ENCODE peak calls at places on chromosomes 2 and 18, in six cellular contexts. One of them, this sample, is unnamed.

GRCh38 chr2:199716807-199717586 is 134.0 kb downstream of the FTCDNL1 start:
- DNase-seq in esophagus squamous epithelium: no peak
- DNase-seq in pancreas: no peak
- DNase-seq in HL-60: no peak
- DNase-seq in thoracic aorta: no peak
- DNase-seq in brain microvascular endothelial cell: no peak
- DNase-seq in this sample: no peak

GRCh38 chr18:13268746-13269285 is 50.3 kb downstream of the LDLRAD4 start:
- DNase-seq in brain microvascular endothelial cell: no peak
- DNase-seq in HL-60: no peak
- DNase-seq in pancreas: no peak
- DNase-seq in thoracic aorta: no peak
- DNase-seq in esophagus squamous epithelium: no peak
- DNase-seq in this sample: no peak

GRCh38 chr2:231621051-231621879 is 28.6 kb downstream of the TEX44 start:
- DNase-seq in pancreas: no peak
- DNase-seq in HL-60: no peak
- DNase-seq in brain microvascular endothelial cell: no peak
- DNase-seq in esophagus squamous epithelium: no peak
- DNase-seq in thoracic aorta: no peak
- DNase-seq in this sample: no peak

GRCh38 chr2:44392338-44392943 is 30.7 kb downstream of the CAMKMT start:
- DNase-seq in thoracic aorta: no peak
- DNase-seq in esophagus squamous epithelium: no peak
- DNase-seq in pancreas: peak; percentile 29
- DNase-seq in brain microvascular endothelial cell: peak; percentile 49
- DNase-seq in HL-60: peak; percentile 6
- DNase-seq in this sample: no peak

GRCh38 chr2:43372386-43373081 is 146.1 kb upstream of the ZFP36L2 start:
- DNase-seq in esophagus squamous epithelium: no peak
- DNase-seq in thoracic aorta: no peak
- DNase-seq in HL-60: no peak
- DNase-seq in pancreas: no peak
- DNase-seq in brain microvascular endothelial cell: no peak
- DNase-seq in this sample: no peak

GRCh38 chr2:156005531-156005930 is 327.0 kb downstream of the NR4A2 start:
- DNase-seq in thoracic aorta: no peak
- DNase-seq in HL-60: no peak
- DNase-seq in esophagus squamous epithelium: no peak
- DNase-seq in pancreas: no peak
- DNase-seq in brain microvascular endothelial cell: no peak
- DNase-seq in this sample: no peak

GRCh38 chr2:233901367-233901766 is 15.8 kb upstream of the TRPM8 start:
- DNase-seq in brain microvascular endothelial cell: no peak
- DNase-seq in pancreas: no peak
- DNase-seq in esophagus squamous epithelium: no peak
- DNase-seq in HL-60: no peak
- DNase-seq in thoracic aorta: no peak
- DNase-seq in this sample: no peak

GRCh38 chr2:211407076-211407475 is 850.7 kb downstream of the CPS1 start:
- DNase-seq in brain microvascular endothelial cell: no peak
- DNase-seq in thoracic aorta: no peak
- DNase-seq in pancreas: no peak
- DNase-seq in esophagus squamous epithelium: no peak
- DNase-seq in HL-60: no peak
- DNase-seq in this sample: no peak

GRCh38 chr2:228602277-228602676 is 420.8 kb upstream of the SPHKAP start:
- DNase-seq in HL-60: no peak
- DNase-seq in brain microvascular endothelial cell: no peak
- DNase-seq in pancreas: no peak
- DNase-seq in esophagus squamous epithelium: no peak
- DNase-seq in thoracic aorta: no peak
- DNase-seq in this sample: peak; percentile 61

GRCh38 chr18:68215931-68216330 is 499.0 kb downstream of the TMX3 start:
- DNase-seq in esophagus squamous epithelium: no peak
- DNase-seq in HL-60: no peak
- DNase-seq in brain microvascular endothelial cell: peak; percentile 77
- DNase-seq in thoracic aorta: no peak
- DNase-seq in pancreas: no peak
- DNase-seq in this sample: peak; percentile 82

GRCh38 chr2:220034356-220035121 is 407.1 kb downstream of the SLC4A3 start:
- DNase-seq in thoracic aorta: no peak
- DNase-seq in esophagus squamous epithelium: no peak
- DNase-seq in HL-60: no peak
- DNase-seq in pancreas: no peak
- DNase-seq in brain microvascular endothelial cell: peak; percentile 37
- DNase-seq in this sample: peak; percentile 74

GRCh38 chr2:30710461-30710860 is 96.8 kb downstream of the CAPN13 start:
- DNase-seq in thoracic aorta: no peak
- DNase-seq in brain microvascular endothelial cell: no peak
- DNase-seq in esophagus squamous epithelium: no peak
- DNase-seq in pancreas: no peak
- DNase-seq in HL-60: no peak
- DNase-seq in this sample: no peak

GRCh38 chr2:28233070-28233718 is 159.5 kb upstream of the FOSL2 start:
- DNase-seq in HL-60: no peak
- DNase-seq in esophagus squamous epithelium: no peak
- DNase-seq in thoracic aorta: no peak
- DNase-seq in pancreas: no peak
- DNase-seq in brain microvascular endothelial cell: no peak
- DNase-seq in this sample: peak; percentile 48

GRCh38 chr2:20153131-20153851 is 71.6 kb downstream of the SDC1 start:
- DNase-seq in pancreas: no peak
- DNase-seq in HL-60: no peak
- DNase-seq in thoracic aorta: no peak
- DNase-seq in esophagus squamous epithelium: no peak
- DNase-seq in brain microvascular endothelial cell: no peak
- DNase-seq in this sample: no peak

GRCh38 chr2:223647258-223647952 is 45.2 kb upstream of the SCG2 start:
- DNase-seq in HL-60: no peak
- DNase-seq in brain microvascular endothelial cell: no peak
- DNase-seq in esophagus squamous epithelium: no peak
- DNase-seq in thoracic aorta: no peak
- DNase-seq in pancreas: no peak
- DNase-seq in this sample: peak; percentile 29

GRCh38 chr2:20410556-20411277 is 36.2 kb upstream of the RHOB start:
- DNase-seq in brain microvascular endothelial cell: no peak
- DNase-seq in HL-60: no peak
- DNase-seq in pancreas: no peak
- DNase-seq in thoracic aorta: no peak
- DNase-seq in esophagus squamous epithelium: no peak
- DNase-seq in this sample: no peak

GRCh38 chr2:82344670-82345069 is 2040.1 kb upstream of the LRRTM1 start:
- DNase-seq in pancreas: no peak
- DNase-seq in thoracic aorta: no peak
- DNase-seq in HL-60: no peak
- DNase-seq in brain microvascular endothelial cell: no peak
- DNase-seq in esophagus squamous epithelium: no peak
- DNase-seq in this sample: no peak

GRCh38 chr2:60794271-60794863 is 38.3 kb downstream of the PAPOLG start:
- DNase-seq in brain microvascular endothelial cell: no peak
- DNase-seq in pancreas: no peak
- DNase-seq in esophagus squamous epithelium: no peak
- DNase-seq in thoracic aorta: no peak
- DNase-seq in HL-60: no peak
- DNase-seq in this sample: no peak

GRCh38 chr18:79542876-79543750 is 136.5 kb upstream of the CTDP1 start:
- DNase-seq in HL-60: no peak
- DNase-seq in pancreas: no peak
- DNase-seq in brain microvascular endothelial cell: no peak
- DNase-seq in esophagus squamous epithelium: no peak
- DNase-seq in thoracic aorta: no peak
- DNase-seq in this sample: no peak

GRCh38 chr18:37276111-37276510 is 289.5 kb downstream of the CELF4 start:
- DNase-seq in esophagus squamous epithelium: no peak
- DNase-seq in HL-60: no peak
- DNase-seq in brain microvascular endothelial cell: no peak
- DNase-seq in pancreas: no peak
- DNase-seq in thoracic aorta: no peak
- DNase-seq in this sample: no peak

GRCh38 chr2:26849056-26850001 is 1.4 kb downstream of the DPYSL5 start:
- DNase-seq in HL-60: no peak
- DNase-seq in esophagus squamous epithelium: no peak
- DNase-seq in pancreas: no peak
- DNase-seq in brain microvascular endothelial cell: no peak
- DNase-seq in thoracic aorta: no peak
- DNase-seq in this sample: peak; percentile 7

GRCh38 chr18:77251730-77252050 is 2.0 kb downstream of the GALR1 start:
- DNase-seq in brain microvascular endothelial cell: no peak
- DNase-seq in pancreas: no peak
- DNase-seq in thoracic aorta: no peak
- DNase-seq in HL-60: no peak
- DNase-seq in esophagus squamous epithelium: no peak
- DNase-seq in this sample: no peak
- H3K4me3 ChIP-seq in brain microvascular endothelial cell: no peak overlapping the region
- H3K4me3 ChIP-seq in pancreas: no peak overlapping the region
- H3K4me3 ChIP-seq in thoracic aorta: no peak overlapping the region
- H3K4me3 ChIP-seq in HL-60: no peak overlapping the region
- H3K4me3 ChIP-seq in esophagus squamous epithelium: no peak overlapping the region
- H3K4me3 ChIP-seq in this sample: no peak overlapping the region

DNA sequence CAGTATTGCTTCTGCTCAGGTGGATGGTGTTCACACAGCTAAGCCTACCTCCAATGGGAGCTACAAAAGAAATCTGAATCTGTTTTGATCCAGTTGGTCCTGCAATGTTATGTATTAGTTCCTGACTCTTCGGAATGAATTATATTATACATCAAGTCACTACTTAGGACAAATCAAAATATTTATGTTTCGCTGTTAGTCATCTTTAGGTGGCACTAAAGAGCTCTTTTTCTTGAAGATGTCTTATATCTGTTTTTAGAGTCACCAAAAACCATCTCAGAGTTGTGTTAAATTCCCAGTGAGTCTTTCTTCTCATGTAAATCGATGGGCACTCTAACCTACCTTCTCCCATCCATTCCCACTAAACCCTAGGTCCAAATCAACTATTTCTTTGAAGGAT is 2.2 kb downstream of the DNER start:
- DNase-seq in pancreas: no peak
- DNase-seq in esophagus squamous epithelium: no peak
- DNase-seq in HL-60: no peak
- DNase-seq in brain microvascular endothelial cell: no peak
- DNase-seq in thoracic aorta: no peak
- DNase-seq in this sample: peak; percentile 25
- TF ChIP-seq CTCF in pancreas: no peak
- TF ChIP-seq CTCF in esophagus squamous epithelium: no peak
- TF ChIP-seq CTCF in HL-60: no peak
- TF ChIP-seq CTCF in brain microvascular endothelial cell: no peak
- TF ChIP-seq CTCF in thoracic aorta: no peak
- TF ChIP-seq CTCF in this sample: no peak

GRCh38 chr2:75645643-75646042 is 940 bp upstream of the MRPL19 start:
- DNase-seq in thoracic aorta: no peak
- DNase-seq in esophagus squamous epithelium: no peak
- DNase-seq in HL-60: no peak
- DNase-seq in pancreas: no peak
- DNase-seq in brain microvascular endothelial cell: no peak
- DNase-seq in this sample: no peak

GRCh38 chr2:75646583-75647425 is at the start of gene MRPL19:
- DNase-seq in HL-60: peak; percentile 59
- DNase-seq in esophagus squamous epithelium: peak; percentile 24
- DNase-seq in thoracic aorta: peak; percentile 45
- DNase-seq in pancreas: peak; percentile 92
- DNase-seq in brain microvascular endothelial cell: peak; percentile 94
- DNase-seq in this sample: peak; percentile 95

GRCh38 chr2:75646090-75646582 is 447 bp upstream of the MRPL19 start:
- DNase-seq in thoracic aorta: no peak
- DNase-seq in brain microvascular endothelial cell: no peak
- DNase-seq in HL-60: no peak
- DNase-seq in pancreas: no peak
- DNase-seq in esophagus squamous epithelium: no peak
- DNase-seq in this sample: no peak

GRCh38 chr2:75643980-75644379 is 2.6 kb upstream of the MRPL19 start:
- DNase-seq in pancreas: no peak
- DNase-seq in esophagus squamous epithelium: no peak
- DNase-seq in HL-60: no peak
- DNase-seq in brain microvascular endothelial cell: no peak
- DNase-seq in thoracic aorta: no peak
- DNase-seq in this sample: no peak

DNA sequence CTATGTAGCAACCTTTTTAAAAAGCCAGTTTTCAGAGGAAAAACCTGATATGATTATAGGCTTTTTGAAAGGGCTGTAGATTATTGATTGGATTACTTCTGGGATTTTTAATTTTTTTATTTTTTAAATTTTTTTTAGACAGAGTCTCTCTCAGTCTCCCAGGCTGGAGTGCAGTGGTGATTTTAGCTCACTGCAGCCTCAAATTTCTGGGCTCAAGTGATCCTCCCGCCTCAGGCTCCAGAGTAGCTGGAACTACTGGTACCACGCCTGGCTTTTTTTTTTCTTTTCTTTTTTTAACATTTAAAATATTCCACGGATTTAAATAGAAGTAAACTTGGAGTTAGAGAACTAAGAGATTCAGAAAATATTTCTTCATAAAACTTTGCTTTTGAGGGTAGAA is 1.2 kb downstream of the MRPL19 start:
- DNase-seq in HL-60: no peak
- DNase-seq in thoracic aorta: no peak
- DNase-seq in brain microvascular endothelial cell: peak; percentile 8
- DNase-seq in esophagus squamous epithelium: no peak
- DNase-seq in pancreas: no peak
- DNase-seq in this sample: peak; percentile 9
- H3K4me3 ChIP-seq in HL-60: peak overlapping the region; percentile 77
- H3K4me3 ChIP-seq in thoracic aorta: peak overlapping the region; percentile 84
- H3K4me3 ChIP-seq in brain microvascular endothelial cell: peak overlapping the region; percentile 97
- H3K4me3 ChIP-seq in esophagus squamous epithelium: peak overlapping the region; percentile 87
- H3K4me3 ChIP-seq in pancreas: no peak overlapping the region
- H3K4me3 ChIP-seq in this sample: peak overlapping the region; percentile 83

GRCh38 chr2:38473333-38474005 is 96.4 kb upstream of the ATL2 start:
- DNase-seq in thoracic aorta: no peak
- DNase-seq in pancreas: no peak
- DNase-seq in esophagus squamous epithelium: no peak
- DNase-seq in HL-60: no peak
- DNase-seq in brain microvascular endothelial cell: no peak
- DNase-seq in this sample: no peak

GRCh38 chr2:38474058-38474457 is 97.0 kb upstream of the ATL2 start:
- DNase-seq in pancreas: no peak
- DNase-seq in esophagus squamous epithelium: no peak
- DNase-seq in thoracic aorta: no peak
- DNase-seq in brain microvascular endothelial cell: no peak
- DNase-seq in HL-60: no peak
- DNase-seq in this sample: no peak

GRCh38 chr2:38474833-38475566 is 97.9 kb upstream of the ATL2 start:
- DNase-seq in esophagus squamous epithelium: no peak
- DNase-seq in pancreas: no peak
- DNase-seq in thoracic aorta: no peak
- DNase-seq in HL-60: no peak
- DNase-seq in brain microvascular endothelial cell: no peak
- DNase-seq in this sample: no peak

GRCh38 chr2:38477006-38477405 is 99.9 kb upstream of the ATL2 start:
- DNase-seq in brain microvascular endothelial cell: no peak
- DNase-seq in pancreas: no peak
- DNase-seq in thoracic aorta: no peak
- DNase-seq in HL-60: no peak
- DNase-seq in esophagus squamous epithelium: no peak
- DNase-seq in this sample: no peak

GRCh38 chr2:38475567-38475881 is 98.5 kb upstream of the ATL2 start:
- DNase-seq in thoracic aorta: no peak
- DNase-seq in esophagus squamous epithelium: no peak
- DNase-seq in brain microvascular endothelial cell: no peak
- DNase-seq in pancreas: no peak
- DNase-seq in HL-60: no peak
- DNase-seq in this sample: no peak
- TF ChIP-seq CTCF in thoracic aorta: no peak
- TF ChIP-seq CTCF in esophagus squamous epithelium: no peak
- TF ChIP-seq CTCF in brain microvascular endothelial cell: no peak
- TF ChIP-seq CTCF in pancreas: no peak
- TF ChIP-seq CTCF in HL-60: no peak
- TF ChIP-seq CTCF in this sample: no peak

This sample was measured in foreskin fibroblast.